ENCODE peak calls at places on chromosomes 1 and 21, in seven cellular contexts. One of them, this sample, is unnamed.

GRCh38 chr1:247373721-247374141 is 42.1 kb upstream of the ZNF496 start:
- DNase-seq in GM10248: peak
- DNase-seq in stomach: peak
- DNase-seq in ovary: peak
- DNase-seq in bronchial epithelial cell: no peak
- DNase-seq in AG04450: no peak
- DNase-seq in astrocyte of the cerebellum: no peak
- DNase-seq in this sample: peak

GRCh38 chr1:96309783-96310182 is 411.8 kb upstream of the PTBP2 start:
- DNase-seq in GM10248: no peak
- DNase-seq in stomach: no peak
- DNase-seq in ovary: no peak
- DNase-seq in bronchial epithelial cell: peak
- DNase-seq in AG04450: peak
- DNase-seq in astrocyte of the cerebellum: peak
- DNase-seq in this sample: no peak

GRCh38 chr1:106406114-106406513 is 650.4 kb upstream of the PRMT6 start:
- DNase-seq in GM10248: no peak
- DNase-seq in stomach: no peak
- DNase-seq in ovary: no peak
- DNase-seq in bronchial epithelial cell: no peak
- DNase-seq in AG04450: no peak
- DNase-seq in astrocyte of the cerebellum: no peak
- DNase-seq in this sample: no peak

GRCh38 chr1:154753426-154753825 is 116.7 kb downstream of the KCNN3 start:
- DNase-seq in GM10248: no peak
- DNase-seq in stomach: peak
- DNase-seq in ovary: peak
- DNase-seq in bronchial epithelial cell: no peak
- DNase-seq in AG04450: no peak
- DNase-seq in astrocyte of the cerebellum: no peak
- DNase-seq in this sample: no peak

GRCh38 chr1:32538887-32539583 is at the start of gene ZBTB8A:
- DNase-seq in GM10248: peak
- DNase-seq in stomach: peak
- DNase-seq in ovary: peak
- DNase-seq in bronchial epithelial cell: peak
- DNase-seq in AG04450: no peak
- DNase-seq in astrocyte of the cerebellum: peak
- DNase-seq in this sample: peak

GRCh38 chr1:173995475-173995874 is 26.7 kb downstream of the RC3H1 start:
- DNase-seq in GM10248: no peak
- DNase-seq in stomach: no peak
- DNase-seq in ovary: no peak
- DNase-seq in bronchial epithelial cell: no peak
- DNase-seq in AG04450: no peak
- DNase-seq in astrocyte of the cerebellum: no peak
- DNase-seq in this sample: no peak

GRCh38 chr1:202807367-202807925 is 775 bp downstream of the KDM5B start:
- DNase-seq in GM10248: peak
- DNase-seq in stomach: no peak
- DNase-seq in ovary: peak
- DNase-seq in bronchial epithelial cell: no peak
- DNase-seq in AG04450: no peak
- DNase-seq in astrocyte of the cerebellum: no peak
- DNase-seq in this sample: peak

GRCh38 chr1:202663141-202663540 is 47.1 kb downstream of the SYT2 start:
- DNase-seq in GM10248: no peak
- DNase-seq in stomach: no peak
- DNase-seq in ovary: no peak
- DNase-seq in bronchial epithelial cell: no peak
- DNase-seq in AG04450: no peak
- DNase-seq in astrocyte of the cerebellum: no peak
- DNase-seq in this sample: no peak

GRCh38 chr1:226457307-226457712 is 49.4 kb upstream of the PARP1 start:
- DNase-seq in GM10248: no peak
- DNase-seq in stomach: no peak
- DNase-seq in ovary: no peak
- DNase-seq in bronchial epithelial cell: no peak
- DNase-seq in AG04450: no peak
- DNase-seq in astrocyte of the cerebellum: no peak
- DNase-seq in this sample: no peak

GRCh38 chr1:50346621-50347020 is 76.6 kb downstream of the DMRTA2 start:
- DNase-seq in GM10248: no peak
- DNase-seq in stomach: no peak
- DNase-seq in ovary: no peak
- DNase-seq in bronchial epithelial cell: no peak
- DNase-seq in AG04450: no peak
- DNase-seq in astrocyte of the cerebellum: no peak
- DNase-seq in this sample: no peak

GRCh38 chr1:175820456-175820855 is 77.1 kb upstream of the TNR start:
- DNase-seq in GM10248: no peak
- DNase-seq in stomach: no peak
- DNase-seq in ovary: no peak
- DNase-seq in bronchial epithelial cell: no peak
- DNase-seq in AG04450: no peak
- DNase-seq in astrocyte of the cerebellum: no peak
- DNase-seq in this sample: no peak

GRCh38 chr1:9755441-9755995 is 68.2 kb downstream of the CLSTN1 start:
- DNase-seq in GM10248: no peak
- DNase-seq in stomach: no peak
- DNase-seq in ovary: no peak
- DNase-seq in bronchial epithelial cell: peak
- DNase-seq in AG04450: no peak
- DNase-seq in astrocyte of the cerebellum: no peak
- DNase-seq in this sample: no peak

GRCh38 chr1:58879464-58879863 is 95.6 kb upstream of the JUN start:
- DNase-seq in GM10248: no peak
- DNase-seq in stomach: no peak
- DNase-seq in ovary: no peak
- DNase-seq in bronchial epithelial cell: no peak
- DNase-seq in AG04450: no peak
- DNase-seq in astrocyte of the cerebellum: no peak
- DNase-seq in this sample: no peak

GRCh38 chr1:235952950-235953615 is 86.4 kb upstream of the LYST start:
- DNase-seq in GM10248: peak
- DNase-seq in stomach: no peak
- DNase-seq in ovary: no peak
- DNase-seq in bronchial epithelial cell: no peak
- DNase-seq in AG04450: no peak
- DNase-seq in astrocyte of the cerebellum: no peak
- DNase-seq in this sample: peak

GRCh38 chr1:6971699-6972098 is 186.4 kb downstream of the CAMTA1 start:
- DNase-seq in GM10248: no peak
- DNase-seq in stomach: no peak
- DNase-seq in ovary: no peak
- DNase-seq in bronchial epithelial cell: no peak
- DNase-seq in AG04450: no peak
- DNase-seq in astrocyte of the cerebellum: no peak
- DNase-seq in this sample: no peak

GRCh38 chr1:57007948-57008347 is 42.1 kb upstream of the C8B start:
- DNase-seq in GM10248: no peak
- DNase-seq in stomach: no peak
- DNase-seq in ovary: peak
- DNase-seq in bronchial epithelial cell: no peak
- DNase-seq in AG04450: no peak
- DNase-seq in astrocyte of the cerebellum: no peak
- DNase-seq in this sample: no peak

GRCh38 chr1:110816945-110817344 is 56.0 kb upstream of the CD53 start:
- DNase-seq in GM10248: no peak
- DNase-seq in stomach: no peak
- DNase-seq in ovary: no peak
- DNase-seq in bronchial epithelial cell: peak
- DNase-seq in AG04450: no peak
- DNase-seq in astrocyte of the cerebellum: no peak
- DNase-seq in this sample: no peak

GRCh38 chr1:117793396-117793795 is 136.0 kb downstream of the GDAP2 start:
- DNase-seq in GM10248: no peak
- DNase-seq in stomach: no peak
- DNase-seq in ovary: no peak
- DNase-seq in bronchial epithelial cell: no peak
- DNase-seq in AG04450: no peak
- DNase-seq in astrocyte of the cerebellum: no peak
- DNase-seq in this sample: no peak

GRCh38 chr1:172930142-172930541 is 120.6 kb downstream of the TNFSF18 start:
- DNase-seq in GM10248: no peak
- DNase-seq in stomach: no peak
- DNase-seq in ovary: no peak
- DNase-seq in bronchial epithelial cell: no peak
- DNase-seq in AG04450: no peak
- DNase-seq in astrocyte of the cerebellum: no peak
- DNase-seq in this sample: no peak

GRCh38 chr1:26768755-26769154 is 19.0 kb upstream of the PIGV start:
- DNase-seq in GM10248: no peak
- DNase-seq in stomach: no peak
- DNase-seq in ovary: no peak
- DNase-seq in bronchial epithelial cell: no peak
- DNase-seq in AG04450: no peak
- DNase-seq in astrocyte of the cerebellum: peak
- DNase-seq in this sample: no peak

GRCh38 chr1:219419135-219419534 is 193.8 kb downstream of the ZC3H11B start:
- DNase-seq in GM10248: no peak
- DNase-seq in stomach: no peak
- DNase-seq in ovary: no peak
- DNase-seq in bronchial epithelial cell: no peak
- DNase-seq in AG04450: no peak
- DNase-seq in astrocyte of the cerebellum: no peak
- DNase-seq in this sample: no peak

GRCh38 chr1:109991400-109991925 is 6.9 kb downstream of the AHCYL1 start:
- DNase-seq in GM10248: no peak
- DNase-seq in stomach: no peak
- DNase-seq in ovary: no peak
- DNase-seq in bronchial epithelial cell: no peak
- DNase-seq in AG04450: no peak
- DNase-seq in astrocyte of the cerebellum: no peak
- DNase-seq in this sample: no peak

GRCh38 chr1:77590653-77591052 is 91.8 kb downstream of the ZZZ3 start:
- DNase-seq in GM10248: no peak
- DNase-seq in stomach: no peak
- DNase-seq in ovary: no peak
- DNase-seq in bronchial epithelial cell: no peak
- DNase-seq in AG04450: no peak
- DNase-seq in astrocyte of the cerebellum: no peak
- DNase-seq in this sample: no peak

GRCh38 chr1:221699582-221700519 is 42.0 kb downstream of the DUSP10 start:
- DNase-seq in GM10248: no peak
- DNase-seq in stomach: no peak
- DNase-seq in ovary: no peak
- DNase-seq in bronchial epithelial cell: no peak
- DNase-seq in AG04450: no peak
- DNase-seq in astrocyte of the cerebellum: no peak
- DNase-seq in this sample: no peak

GRCh38 chr1:15424146-15424667 is 14.0 kb upstream of the CTRC start:
- DNase-seq in GM10248: no peak
- DNase-seq in stomach: peak
- DNase-seq in ovary: no peak
- DNase-seq in bronchial epithelial cell: peak
- DNase-seq in AG04450: no peak
- DNase-seq in astrocyte of the cerebellum: no peak
- DNase-seq in this sample: no peak

DNA sequence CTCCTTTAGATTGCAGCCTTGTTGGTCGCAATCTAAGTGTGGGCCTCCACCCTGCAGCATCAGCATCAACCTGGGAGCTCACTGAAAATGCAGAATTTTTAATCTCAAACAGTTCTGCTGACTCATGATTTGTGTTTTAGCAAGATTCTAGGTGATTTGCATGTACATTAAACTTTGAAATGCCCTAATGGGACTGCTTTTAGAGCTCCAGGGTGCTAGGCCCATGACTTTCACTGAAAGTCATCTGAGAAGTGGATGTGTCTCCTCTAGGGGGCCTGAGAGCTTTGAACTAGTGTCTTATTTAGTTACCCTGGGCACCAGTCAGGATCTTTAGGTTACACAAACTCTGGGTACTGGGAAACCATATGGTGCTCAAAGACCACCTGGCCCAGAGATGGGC is 9.0 kb downstream of the TRIM67 start:
- DNase-seq in GM10248: no peak
- DNase-seq in stomach: no peak
- DNase-seq in ovary: no peak
- DNase-seq in bronchial epithelial cell: no peak
- DNase-seq in AG04450: no peak
- DNase-seq in astrocyte of the cerebellum: no peak
- DNase-seq in this sample: no peak
- TF ChIP-seq CTCF in GM10248: no peak
- TF ChIP-seq CTCF in stomach: no peak
- TF ChIP-seq CTCF in ovary: no peak
- TF ChIP-seq CTCF in bronchial epithelial cell: no peak
- TF ChIP-seq CTCF in AG04450: no peak
- TF ChIP-seq CTCF in astrocyte of the cerebellum: peak
- TF ChIP-seq CTCF in this sample: no peak

GRCh38 chr21:42381347-42381984 is 14.4 kb downstream of the TMPRSS3 start:
- DNase-seq in GM10248: no peak
- DNase-seq in stomach: peak
- DNase-seq in ovary: no peak
- DNase-seq in bronchial epithelial cell: peak
- DNase-seq in AG04450: no peak
- DNase-seq in astrocyte of the cerebellum: no peak
- DNase-seq in this sample: no peak
- TF ChIP-seq CTCF in GM10248: peak
- TF ChIP-seq CTCF in stomach: peak
- TF ChIP-seq CTCF in ovary: no peak
- TF ChIP-seq CTCF in bronchial epithelial cell: peak
- TF ChIP-seq CTCF in AG04450: peak
- TF ChIP-seq CTCF in astrocyte of the cerebellum: peak
- TF ChIP-seq CTCF in this sample: peak

GRCh38 chr1:177954076-177954475 is 15.8 kb downstream of the SEC16B start:
- DNase-seq in GM10248: no peak
- DNase-seq in stomach: no peak
- DNase-seq in ovary: no peak
- DNase-seq in bronchial epithelial cell: no peak
- DNase-seq in AG04450: no peak
- DNase-seq in astrocyte of the cerebellum: no peak
- DNase-seq in this sample: no peak

GRCh38 chr1:177959793-177960515 is 9.9 kb downstream of the SEC16B start:
- DNase-seq in GM10248: no peak
- DNase-seq in stomach: no peak
- DNase-seq in ovary: no peak
- DNase-seq in bronchial epithelial cell: peak
- DNase-seq in AG04450: no peak
- DNase-seq in astrocyte of the cerebellum: peak
- DNase-seq in this sample: no peak

GRCh38 chr1:177953549-177953948 is 16.3 kb downstream of the SEC16B start:
- DNase-seq in GM10248: no peak
- DNase-seq in stomach: no peak
- DNase-seq in ovary: no peak
- DNase-seq in bronchial epithelial cell: no peak
- DNase-seq in AG04450: no peak
- DNase-seq in astrocyte of the cerebellum: no peak
- DNase-seq in this sample: no peak

GRCh38 chr1:177960939-177961622 is 8.8 kb downstream of the SEC16B start:
- DNase-seq in GM10248: no peak
- DNase-seq in stomach: no peak
- DNase-seq in ovary: no peak
- DNase-seq in bronchial epithelial cell: no peak
- DNase-seq in AG04450: no peak
- DNase-seq in astrocyte of the cerebellum: no peak
- DNase-seq in this sample: no peak

GRCh38 chr1:177958092-177958491 is 11.8 kb downstream of the SEC16B start:
- DNase-seq in GM10248: no peak
- DNase-seq in stomach: no peak
- DNase-seq in ovary: no peak
- DNase-seq in bronchial epithelial cell: no peak
- DNase-seq in AG04450: no peak
- DNase-seq in astrocyte of the cerebellum: no peak
- DNase-seq in this sample: no peak
- TF ChIP-seq CTCF in GM10248: no peak
- TF ChIP-seq CTCF in stomach: no peak
- TF ChIP-seq CTCF in ovary: no peak
- TF ChIP-seq CTCF in bronchial epithelial cell: no peak
- TF ChIP-seq CTCF in AG04450: no peak
- TF ChIP-seq CTCF in astrocyte of the cerebellum: no peak
- TF ChIP-seq CTCF in this sample: no peak

GRCh38 chr21:25283720-25284119 is 323.6 kb downstream of the MRPL39 start:
- DNase-seq in GM10248: peak
- DNase-seq in stomach: no peak
- DNase-seq in ovary: no peak
- DNase-seq in bronchial epithelial cell: peak
- DNase-seq in AG04450: peak
- DNase-seq in astrocyte of the cerebellum: no peak
- DNase-seq in this sample: peak
- TF ChIP-seq CTCF in GM10248: peak
- TF ChIP-seq CTCF in stomach: no peak
- TF ChIP-seq CTCF in ovary: no peak
- TF ChIP-seq CTCF in bronchial epithelial cell: peak
- TF ChIP-seq CTCF in AG04450: peak
- TF ChIP-seq CTCF in astrocyte of the cerebellum: peak
- TF ChIP-seq CTCF in this sample: peak

This sample was measured in GM13977.